ENCODE peak calls at places on chromosomes 6 and 20, in seven cellular contexts. E is body of pancreas, S is stomach, K is HFFc6, G is psoas muscle, L is fibroblast of pulmonary artery, Y is breast epithelium. U is an unnamed sample.

GRCh38 chr6:68716605-68717004 is 81.5 kb downstream of the ADGRB3 start:
- DNase-seq in K (no peak), G (no peak), E (no peak), Y (no peak), L (no peak), S (no peak), U (no peak)

GRCh38 chr6:84669945-84670344 is 94.5 kb downstream of the TBX18 start:
- DNase-seq in K (no peak), S (no peak), Y (no peak), E (no peak), L (no peak), G (no peak), U (no peak)

GRCh38 chr6:49479308-49480004 is 16.3 kb downstream of the CENPQ start:
- DNase-seq in Y (no peak), L (no peak), K (no peak), G (no peak), E (no peak), S (no peak), U (no peak)

GRCh38 chr6:34120953-34121675 is 24.8 kb downstream of the GRM4 start:
- DNase-seq in Y (no peak), G (no peak), S (no peak), L (no peak), E (no peak), K (no peak), U (no peak)

GRCh38 chr6:156916108-156916801 is 139.1 kb downstream of the ARID1B start:
- DNase-seq in Y (no peak), G (no peak), E (no peak), K (no peak), L (no peak), S (no peak), U (no peak)

GRCh38 chr6:110897433-110897832 is 22.8 kb downstream of the AMD1 start:
- DNase-seq in S (no peak), K (no peak), G (no peak), E (no peak), Y (no peak), L (no peak), U (no peak)

GRCh38 chr6:37807656-37808055 is 11.9 kb upstream of the ZFAND3 start:
- DNase-seq in S (no peak), Y (no peak), G (peak; percentile 67), K (no peak), E (peak; percentile 26), L (no peak), U (no peak)

GRCh38 chr6:29919506-29919905 is 22.8 kb upstream of the HLA-A start:
- DNase-seq in L (no peak), K (no peak), Y (no peak), E (no peak), S (no peak), G (no peak), U (no peak)

GRCh38 chr6:156618600-156619205 is 158.5 kb upstream of the ARID1B start:
- DNase-seq in E (no peak), G (no peak), S (no peak), K (no peak), L (no peak), Y (no peak), U (no peak)

GRCh38 chr6:90288404-90288803 is 8.2 kb downstream of the BACH2 start:
- DNase-seq in Y (no peak), K (no peak), S (no peak), G (no peak), E (no peak), L (no peak), U (no peak)

GRCh38 chr6:122623279-122623678 is 13.1 kb downstream of the PKIB start:
- DNase-seq in K (no peak), S (no peak), G (no peak), L (peak; percentile 3), E (no peak), Y (no peak), U (no peak)

GRCh38 chr20:16485406-16485805 is 87.8 kb downstream of the KIF16B start:
- DNase-seq in G (no peak), Y (no peak), E (no peak), L (no peak), K (no peak), S (no peak), U (no peak)

GRCh38 chr6:165847407-165848098 is 184.5 kb upstream of the PDE10A start:
- DNase-seq in S (peak; percentile 60), G (no peak), E (peak; percentile 32), K (no peak), Y (no peak), L (peak; percentile 90), U (no peak)

GRCh38 chr6:53850527-53850926 is 55.7 kb downstream of the LRRC1 start:
- DNase-seq in Y (no peak), E (no peak), K (no peak), S (no peak), L (no peak), G (no peak), U (no peak)

GRCh38 chr6:11774392-11774791 is 4.2 kb downstream of the ADTRP start:
- DNase-seq in K (no peak), Y (no peak), E (no peak), L (no peak), S (no peak), G (no peak), U (no peak)

GRCh38 chr6:49787176-49787575 is at the start of gene PGK2:
- DNase-seq in G (no peak), L (no peak), Y (no peak), K (no peak), S (no peak), E (no peak), U (no peak)

GRCh38 chr6:14766595-14766994 is 479.3 kb upstream of the JARID2 start:
- DNase-seq in S (no peak), Y (no peak), K (no peak), G (no peak), E (no peak), L (no peak), U (no peak)

GRCh38 chr6:78995946-78996345 is 82.1 kb downstream of the PHIP start:
- DNase-seq in G (no peak), E (no peak), Y (no peak), L (peak; percentile 38), K (no peak), S (no peak), U (no peak)

GRCh38 chr6:53979468-53980067 is 131.7 kb upstream of the MLIP start:
- DNase-seq in L (peak; percentile 75), S (no peak), E (peak; percentile 12), G (no peak), K (peak; percentile 41), Y (no peak), U (no peak)

GRCh38 chr6:112781236-112781635 is 434.1 kb downstream of the RFPL4B start:
- DNase-seq in E (no peak), G (no peak), K (no peak), Y (no peak), L (peak; percentile 78), S (no peak), U (no peak)

GRCh38 chr6:42993445-42993844 is 9.1 kb downstream of the PPP2R5D start:
- DNase-seq in Y (no peak), L (no peak), K (no peak), G (no peak), E (no peak), S (no peak), U (no peak)

GRCh38 chr6:160766657-160767018 is 64.6 kb downstream of the PLG start:
- DNase-seq in K (no peak), L (no peak), E (no peak), G (no peak), Y (no peak), S (no peak), U (no peak)

GRCh38 chr20:21739161-21739560 is 33.7 kb downstream of the PAX1 start:
- DNase-seq in L (no peak), G (no peak), E (no peak), S (no peak), K (no peak), Y (no peak), U (no peak)

GRCh38 chr6:169215201-169215661 is 38.4 kb downstream of the THBS2 start:
- DNase-seq in K (no peak), Y (no peak), G (no peak), L (peak; percentile 45), S (no peak), E (no peak), U (no peak)

GRCh38 chr6:72080260-72080941 is 194.1 kb downstream of the RIMS1 start:
- DNase-seq in K (no peak), Y (no peak), E (no peak), S (no peak), L (peak; percentile 4), G (no peak), U (no peak)

GRCh38 chr20:37364927-37365272 is 19.0 kb downstream of the SRC start:
- DNase-seq in K (no peak), L (no peak), G (no peak), Y (no peak), S (no peak), E (no peak), U (no peak)

GRCh38 chr20:4956200-4956810 is 45.0 kb downstream of the SLC23A2 start:
- DNase-seq in Y (no peak), S (no peak), E (no peak), L (peak; percentile 84), G (no peak), K (peak; percentile 51), U (no peak)

GRCh38 chr6:150857062-150857905 is 8.2 kb upstream of the MTHFD1L start:
- DNase-seq in K (peak; percentile 96), Y (peak; percentile 42), L (peak; percentile 100), S (no peak), G (no peak), E (peak; percentile 33), U (peak; percentile 59)

GRCh38 chr6:68122032-68122431 is 513.0 kb upstream of the ADGRB3 start:
- DNase-seq in S (no peak), G (no peak), L (no peak), K (no peak), Y (no peak), E (no peak), U (no peak)

GRCh38 chr20:62979310-62979709 is 26.8 kb downstream of the SLC17A9 start:
- DNase-seq in Y (no peak), L (no peak), G (no peak), S (no peak), K (no peak), E (no peak), U (no peak)
- TF ChIP-seq CTCF in Y (no peak), L (no peak), G (no peak), S (no peak), K (no peak), E (no peak), U (no peak)

GRCh38 chr6:149648148-149649145 is at the start of gene KATNA1:
- DNase-seq in L (peak; percentile 72), K (peak; percentile 67), Y (peak; percentile 63), E (peak; percentile 92), G (peak; percentile 94), S (peak; percentile 91), U (peak; percentile 67)
- TF ChIP-seq CTCF in L (no peak), K (peak; percentile 37), Y (no peak), E (peak; percentile 8), G (no peak), S (no peak), U (no peak)

DNA sequence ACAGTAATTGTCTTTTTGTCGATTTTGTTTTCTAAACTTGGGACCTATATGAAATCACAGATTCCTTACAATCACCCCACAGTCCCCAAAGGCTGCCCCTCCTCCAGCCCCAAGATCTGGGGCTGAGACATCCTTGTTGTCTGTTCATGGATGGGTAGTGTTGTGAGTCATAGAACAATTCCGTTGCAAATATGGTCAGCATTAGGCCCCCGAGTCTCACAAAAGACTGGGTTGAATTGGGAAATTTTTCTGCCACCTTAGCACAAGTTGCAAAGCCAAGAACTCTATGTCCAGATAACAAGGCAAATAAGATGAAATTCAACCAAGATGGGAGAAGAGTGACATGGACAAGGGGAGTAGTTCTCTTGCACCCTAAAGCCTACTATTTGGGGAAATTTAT is 10.5 kb upstream of the TAB2 start:
- DNase-seq in L (peak; percentile 63), G (no peak), S (no peak), K (peak; percentile 47), Y (no peak), E (no peak), U (no peak)
- TF ChIP-seq CTCF in L (no peak), G (no peak), S (no peak), K (no peak), Y (no peak), E (no peak), U (no peak)

GRCh38 chr6:120620900-120621299 is 713.4 kb downstream of the TBC1D32 start:
- DNase-seq in E (no peak), K (no peak), L (no peak), Y (no peak), G (no peak), S (no peak), U (no peak)
- TF ChIP-seq CTCF in E (no peak), K (no peak), L (no peak), Y (no peak), G (no peak), S (no peak), U (no peak)